ENCODE peak calls at places on chromosomes 2 and 18, in nine cellular contexts. One of them, this sample, is unnamed.

GRCh38 chr2:230809677-230810251 is 55.0 kb upstream of the ITM2C start:
- DNase-seq in cardiac muscle cell: no peak
- DNase-seq in left ventricle myocardium inferior: no peak
- DNase-seq in heart right ventricle: no peak
- DNase-seq in fibroblast of lung: no peak
- DNase-seq in stomach: no peak
- DNase-seq in HCT116: no peak
- DNase-seq in tibial artery: no peak
- DNase-seq in K562: no peak
- DNase-seq in this sample: no peak

GRCh38 chr2:100240386-100240785 is 81.9 kb downstream of the LONRF2 start:
- DNase-seq in left ventricle myocardium inferior: no peak
- DNase-seq in stomach: no peak
- DNase-seq in heart right ventricle: no peak
- DNase-seq in tibial artery: no peak
- DNase-seq in HCT116: no peak
- DNase-seq in fibroblast of lung: no peak
- DNase-seq in cardiac muscle cell: no peak
- DNase-seq in K562: no peak
- DNase-seq in this sample: no peak

GRCh38 chr18:21134895-21135294 is 23.3 kb upstream of the ROCK1 start:
- DNase-seq in K562: no peak
- DNase-seq in cardiac muscle cell: peak; percentile 50
- DNase-seq in heart right ventricle: no peak
- DNase-seq in fibroblast of lung: peak; percentile 43
- DNase-seq in tibial artery: no peak
- DNase-seq in HCT116: no peak
- DNase-seq in left ventricle myocardium inferior: no peak
- DNase-seq in stomach: no peak
- DNase-seq in this sample: peak; percentile 56

GRCh38 chr2:270861-271260 is 6.1 kb downstream of the ACP1 start:
- DNase-seq in tibial artery: no peak
- DNase-seq in cardiac muscle cell: no peak
- DNase-seq in left ventricle myocardium inferior: no peak
- DNase-seq in stomach: no peak
- DNase-seq in HCT116: no peak
- DNase-seq in heart right ventricle: no peak
- DNase-seq in K562: no peak
- DNase-seq in fibroblast of lung: no peak
- DNase-seq in this sample: no peak

GRCh38 chr2:216029416-216030129 is 16.2 kb upstream of the MREG start:
- DNase-seq in heart right ventricle: no peak
- DNase-seq in HCT116: no peak
- DNase-seq in left ventricle myocardium inferior: no peak
- DNase-seq in fibroblast of lung: no peak
- DNase-seq in K562: no peak
- DNase-seq in stomach: no peak
- DNase-seq in tibial artery: no peak
- DNase-seq in cardiac muscle cell: no peak
- DNase-seq in this sample: no peak

GRCh38 chr2:130355578-130356431 is at the start of gene PTPN18:
- DNase-seq in stomach: peak; percentile 94
- DNase-seq in heart right ventricle: peak; percentile 94
- DNase-seq in fibroblast of lung: peak; percentile 84
- DNase-seq in cardiac muscle cell: peak; percentile 95
- DNase-seq in tibial artery: peak; percentile 88
- DNase-seq in HCT116: peak; percentile 58
- DNase-seq in K562: peak; percentile 93
- DNase-seq in left ventricle myocardium inferior: peak; percentile 94
- DNase-seq in this sample: peak; percentile 42

GRCh38 chr2:145751634-145752033 is 1231.7 kb upstream of the ZEB2 start:
- DNase-seq in tibial artery: no peak
- DNase-seq in cardiac muscle cell: peak; percentile 74
- DNase-seq in HCT116: no peak
- DNase-seq in left ventricle myocardium inferior: no peak
- DNase-seq in stomach: no peak
- DNase-seq in fibroblast of lung: peak; percentile 72
- DNase-seq in K562: peak; percentile 53
- DNase-seq in heart right ventricle: no peak
- DNase-seq in this sample: no peak

GRCh38 chr2:109612991-109613921 is 510 bp downstream of the SEPTIN10 start:
- DNase-seq in tibial artery: peak; percentile 54
- DNase-seq in K562: no peak
- DNase-seq in HCT116: no peak
- DNase-seq in heart right ventricle: peak; percentile 73
- DNase-seq in left ventricle myocardium inferior: peak; percentile 74
- DNase-seq in fibroblast of lung: peak; percentile 73
- DNase-seq in cardiac muscle cell: peak; percentile 72
- DNase-seq in stomach: peak; percentile 39
- DNase-seq in this sample: no peak

GRCh38 chr2:238467772-238468171 is 41.0 kb downstream of the ASB1 start:
- DNase-seq in stomach: no peak
- DNase-seq in tibial artery: no peak
- DNase-seq in K562: no peak
- DNase-seq in cardiac muscle cell: no peak
- DNase-seq in left ventricle myocardium inferior: no peak
- DNase-seq in heart right ventricle: no peak
- DNase-seq in fibroblast of lung: peak; percentile 4
- DNase-seq in HCT116: no peak
- DNase-seq in this sample: no peak

GRCh38 chr2:99085400-99085799 is 56.1 kb upstream of the C2orf15 start:
- DNase-seq in left ventricle myocardium inferior: no peak
- DNase-seq in cardiac muscle cell: peak; percentile 13
- DNase-seq in K562: peak; percentile 33
- DNase-seq in tibial artery: no peak
- DNase-seq in stomach: no peak
- DNase-seq in HCT116: no peak
- DNase-seq in fibroblast of lung: peak; percentile 9
- DNase-seq in heart right ventricle: no peak
- DNase-seq in this sample: no peak

GRCh38 chr2:101473911-101474751 is 781 bp downstream of the RFX8 start:
- DNase-seq in tibial artery: peak; percentile 36
- DNase-seq in cardiac muscle cell: peak; percentile 68
- DNase-seq in fibroblast of lung: peak; percentile 60
- DNase-seq in heart right ventricle: peak; percentile 71
- DNase-seq in left ventricle myocardium inferior: peak; percentile 68
- DNase-seq in K562: no peak
- DNase-seq in HCT116: no peak
- DNase-seq in stomach: peak; percentile 27
- DNase-seq in this sample: peak; percentile 14

GRCh38 chr2:178266445-178266844 is 72.1 kb downstream of the OSBPL6 start:
- DNase-seq in heart right ventricle: no peak
- DNase-seq in fibroblast of lung: no peak
- DNase-seq in left ventricle myocardium inferior: no peak
- DNase-seq in HCT116: no peak
- DNase-seq in cardiac muscle cell: no peak
- DNase-seq in stomach: no peak
- DNase-seq in K562: no peak
- DNase-seq in tibial artery: no peak
- DNase-seq in this sample: no peak

GRCh38 chr2:98944786-98945185 is 8.8 kb upstream of the CRACDL start:
- DNase-seq in HCT116: no peak
- DNase-seq in tibial artery: no peak
- DNase-seq in cardiac muscle cell: peak; percentile 65
- DNase-seq in fibroblast of lung: peak; percentile 43
- DNase-seq in heart right ventricle: no peak
- DNase-seq in stomach: no peak
- DNase-seq in K562: no peak
- DNase-seq in left ventricle myocardium inferior: no peak
- DNase-seq in this sample: no peak

GRCh38 chr2:216261042-216261537 is 111.2 kb downstream of the MARCHF4 start:
- DNase-seq in left ventricle myocardium inferior: no peak
- DNase-seq in tibial artery: no peak
- DNase-seq in HCT116: no peak
- DNase-seq in heart right ventricle: no peak
- DNase-seq in stomach: no peak
- DNase-seq in K562: no peak
- DNase-seq in cardiac muscle cell: no peak
- DNase-seq in fibroblast of lung: no peak
- DNase-seq in this sample: no peak

GRCh38 chr18:55405655-55406373 is 182.2 kb downstream of the TCF4 start:
- DNase-seq in tibial artery: peak; percentile 89
- DNase-seq in heart right ventricle: peak; percentile 82
- DNase-seq in HCT116: no peak
- DNase-seq in fibroblast of lung: peak; percentile 96
- DNase-seq in K562: peak; percentile 69
- DNase-seq in cardiac muscle cell: peak; percentile 98
- DNase-seq in stomach: peak; percentile 47
- DNase-seq in left ventricle myocardium inferior: peak; percentile 87
- DNase-seq in this sample: no peak
- H3K4me1 ChIP-seq in tibial artery: peaks cover 6% of the 10 kb centered on the region
- H3K4me1 ChIP-seq in heart right ventricle: peaks cover 21% of the 10 kb centered on the region
- H3K4me1 ChIP-seq in HCT116: no peaks in the 10 kb centered on the region
- H3K4me1 ChIP-seq in fibroblast of lung: peaks cover 14% of the 10 kb centered on the region
- H3K4me1 ChIP-seq in K562: no peaks in the 10 kb centered on the region
- H3K4me1 ChIP-seq in cardiac muscle cell: peaks cover 36% of the 10 kb centered on the region
- H3K4me1 ChIP-seq in stomach: peaks cover 16% of the 10 kb centered on the region
- H3K4me1 ChIP-seq in left ventricle myocardium inferior: peaks cover 50% of the 10 kb centered on the region
- H3K4me1 ChIP-seq in this sample: no peaks in the 10 kb centered on the region

DNA sequence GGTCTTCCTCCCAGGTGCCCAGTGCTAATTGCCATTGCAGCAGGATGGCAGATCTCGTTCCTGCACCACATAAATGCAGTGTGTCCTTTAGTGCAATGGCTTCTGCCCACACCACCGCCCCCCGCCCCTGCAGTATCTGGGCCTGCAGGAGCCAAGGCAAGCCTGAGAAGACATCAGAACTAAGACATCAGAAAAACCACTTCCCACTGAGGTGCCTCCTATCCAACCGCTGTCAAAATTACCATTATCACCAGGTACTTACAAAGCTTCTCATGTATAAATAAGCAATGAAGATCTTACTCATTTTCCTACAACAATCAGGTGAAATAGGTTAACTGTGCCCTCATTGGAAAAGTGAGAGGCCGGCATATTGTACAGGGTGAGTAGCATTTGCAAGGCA is 228.8 kb downstream of the FBXO15 start:
- DNase-seq in heart right ventricle: no peak
- DNase-seq in fibroblast of lung: no peak
- DNase-seq in HCT116: no peak
- DNase-seq in stomach: no peak
- DNase-seq in cardiac muscle cell: no peak
- DNase-seq in K562: no peak
- DNase-seq in tibial artery: no peak
- DNase-seq in left ventricle myocardium inferior: no peak
- DNase-seq in this sample: no peak
- H3K4me1 ChIP-seq in heart right ventricle: no peaks in the 10 kb centered on the region
- H3K4me1 ChIP-seq in fibroblast of lung: no peaks in the 10 kb centered on the region
- H3K4me1 ChIP-seq in HCT116: no peaks in the 10 kb centered on the region
- H3K4me1 ChIP-seq in stomach: no peaks in the 10 kb centered on the region
- H3K4me1 ChIP-seq in cardiac muscle cell: no peaks in the 10 kb centered on the region
- H3K4me1 ChIP-seq in K562: no peaks in the 10 kb centered on the region
- H3K4me1 ChIP-seq in tibial artery: no peaks in the 10 kb centered on the region
- H3K4me1 ChIP-seq in left ventricle myocardium inferior: no peaks in the 10 kb centered on the region
- H3K4me1 ChIP-seq in this sample: no peaks in the 10 kb centered on the region

GRCh38 chr18:44823286-44823685 is 142.6 kb downstream of the SETBP1 start:
- DNase-seq in stomach: no peak
- DNase-seq in K562: no peak
- DNase-seq in cardiac muscle cell: no peak
- DNase-seq in HCT116: no peak
- DNase-seq in tibial artery: no peak
- DNase-seq in heart right ventricle: no peak
- DNase-seq in left ventricle myocardium inferior: no peak
- DNase-seq in fibroblast of lung: no peak
- DNase-seq in this sample: no peak

GRCh38 chr18:44823782-44824181 is 143.1 kb downstream of the SETBP1 start:
- DNase-seq in cardiac muscle cell: peak; percentile 23
- DNase-seq in tibial artery: no peak
- DNase-seq in HCT116: no peak
- DNase-seq in K562: no peak
- DNase-seq in heart right ventricle: no peak
- DNase-seq in fibroblast of lung: peak; percentile 18
- DNase-seq in left ventricle myocardium inferior: no peak
- DNase-seq in stomach: no peak
- DNase-seq in this sample: no peak

GRCh38 chr18:44821924-44822323 is 141.2 kb downstream of the SETBP1 start:
- DNase-seq in fibroblast of lung: no peak
- DNase-seq in stomach: no peak
- DNase-seq in left ventricle myocardium inferior: no peak
- DNase-seq in heart right ventricle: no peak
- DNase-seq in cardiac muscle cell: no peak
- DNase-seq in tibial artery: no peak
- DNase-seq in K562: no peak
- DNase-seq in HCT116: no peak
- DNase-seq in this sample: no peak

GRCh38 chr18:44826418-44827259 is 146.0 kb downstream of the SETBP1 start:
- DNase-seq in heart right ventricle: no peak
- DNase-seq in cardiac muscle cell: peak; percentile 97
- DNase-seq in K562: no peak
- DNase-seq in stomach: peak; percentile 84
- DNase-seq in HCT116: no peak
- DNase-seq in tibial artery: peak; percentile 93
- DNase-seq in fibroblast of lung: peak; percentile 96
- DNase-seq in left ventricle myocardium inferior: peak; percentile 42
- DNase-seq in this sample: no peak

GRCh38 chr18:44824884-44825283 is 144.2 kb downstream of the SETBP1 start:
- DNase-seq in cardiac muscle cell: no peak
- DNase-seq in fibroblast of lung: no peak
- DNase-seq in left ventricle myocardium inferior: no peak
- DNase-seq in stomach: no peak
- DNase-seq in HCT116: no peak
- DNase-seq in heart right ventricle: no peak
- DNase-seq in K562: no peak
- DNase-seq in tibial artery: no peak
- DNase-seq in this sample: no peak
- H3K4me1 ChIP-seq in cardiac muscle cell: peaks cover 10% of the 10 kb centered on the region
- H3K4me1 ChIP-seq in fibroblast of lung: peaks cover 9% of the 10 kb centered on the region
- H3K4me1 ChIP-seq in left ventricle myocardium inferior: peaks cover 51% of the 10 kb centered on the region
- H3K4me1 ChIP-seq in stomach: peaks cover 86% of the 10 kb centered on the region
- H3K4me1 ChIP-seq in HCT116: no peaks in the 10 kb centered on the region
- H3K4me1 ChIP-seq in heart right ventricle: peaks cover 21% of the 10 kb centered on the region
- H3K4me1 ChIP-seq in K562: no peaks in the 10 kb centered on the region
- H3K4me1 ChIP-seq in tibial artery: peaks cover 45% of the 10 kb centered on the region
- H3K4me1 ChIP-seq in this sample: no peaks in the 10 kb centered on the region

GRCh38 chr18:49024808-49025361 is 74.1 kb upstream of the SMAD7 start:
- DNase-seq in heart right ventricle: no peak
- DNase-seq in cardiac muscle cell: no peak
- DNase-seq in fibroblast of lung: no peak
- DNase-seq in K562: no peak
- DNase-seq in tibial artery: no peak
- DNase-seq in left ventricle myocardium inferior: no peak
- DNase-seq in HCT116: no peak
- DNase-seq in stomach: no peak
- DNase-seq in this sample: no peak
- H3K4me1 ChIP-seq in heart right ventricle: no peaks in the 10 kb centered on the region
- H3K4me1 ChIP-seq in cardiac muscle cell: no peaks in the 10 kb centered on the region
- H3K4me1 ChIP-seq in fibroblast of lung: no peaks in the 10 kb centered on the region
- H3K4me1 ChIP-seq in K562: peaks cover 20% of the 10 kb centered on the region
- H3K4me1 ChIP-seq in tibial artery: no peaks in the 10 kb centered on the region
- H3K4me1 ChIP-seq in left ventricle myocardium inferior: peaks cover 6% of the 10 kb centered on the region
- H3K4me1 ChIP-seq in HCT116: peaks cover 24% of the 10 kb centered on the region
- H3K4me1 ChIP-seq in stomach: no peaks in the 10 kb centered on the region
- H3K4me1 ChIP-seq in this sample: no peaks in the 10 kb centered on the region

GRCh38 chr2:60530228-60530627 is 23.2 kb downstream of the BCL11A start:
- DNase-seq in left ventricle myocardium inferior: no peak
- DNase-seq in fibroblast of lung: no peak
- DNase-seq in tibial artery: no peak
- DNase-seq in cardiac muscle cell: no peak
- DNase-seq in HCT116: no peak
- DNase-seq in stomach: peak; percentile 77
- DNase-seq in heart right ventricle: no peak
- DNase-seq in K562: no peak
- DNase-seq in this sample: no peak
- H3K4me1 ChIP-seq in left ventricle myocardium inferior: peaks cover 77% of the 10 kb centered on the region
- H3K4me1 ChIP-seq in fibroblast of lung: no peaks in the 10 kb centered on the region
- H3K4me1 ChIP-seq in tibial artery: peaks cover 2% of the 10 kb centered on the region
- H3K4me1 ChIP-seq in cardiac muscle cell: peaks cover 58% of the 10 kb centered on the region
- H3K4me1 ChIP-seq in HCT116: no peaks in the 10 kb centered on the region
- H3K4me1 ChIP-seq in stomach: peaks cover 67% of the 10 kb centered on the region
- H3K4me1 ChIP-seq in heart right ventricle: peaks cover 9% of the 10 kb centered on the region
- H3K4me1 ChIP-seq in K562: no peaks in the 10 kb centered on the region
- H3K4me1 ChIP-seq in this sample: no peaks in the 10 kb centered on the region

GRCh38 chr18:54222922-54223567 is 1.4 kb downstream of the MBD2 start:
- DNase-seq in cardiac muscle cell: no peak
- DNase-seq in tibial artery: no peak
- DNase-seq in left ventricle myocardium inferior: no peak
- DNase-seq in heart right ventricle: no peak
- DNase-seq in stomach: no peak
- DNase-seq in fibroblast of lung: no peak
- DNase-seq in HCT116: peak; percentile 12
- DNase-seq in K562: no peak
- DNase-seq in this sample: peak; percentile 60
- H3K4me1 ChIP-seq in cardiac muscle cell: peaks cover 15% of the 10 kb centered on the region
- H3K4me1 ChIP-seq in tibial artery: peaks cover 25% of the 10 kb centered on the region
- H3K4me1 ChIP-seq in left ventricle myocardium inferior: peaks cover 56% of the 10 kb centered on the region
- H3K4me1 ChIP-seq in heart right ventricle: peaks cover 23% of the 10 kb centered on the region
- H3K4me1 ChIP-seq in stomach: peaks cover 63% of the 10 kb centered on the region
- H3K4me1 ChIP-seq in fibroblast of lung: no peaks in the 10 kb centered on the region
- H3K4me1 ChIP-seq in HCT116: peaks cover 17% of the 10 kb centered on the region
- H3K4me1 ChIP-seq in K562: no peaks in the 10 kb centered on the region
- H3K4me1 ChIP-seq in this sample: peaks cover 19% of the 10 kb centered on the region

This sample was measured in naive thymus-derived CD4-positive, alpha-beta T cell.